ENCODE peak calls at places on chromosomes 5 and 9, in ten cellular contexts. L is neural progenitor cell; C is keratinocyte; M is adipocyte; Z is psoas muscle; O is CD8-positive, alpha-beta memory T cell; H is Peyer's patch; N is transverse colon; K is spleen; V is cardiac muscle cell. J is an unnamed sample. For H3K27me3, the result is how much of the 10 kb centered on the place peaks cover.

GRCh38 chr5:32225445-32225844 is 51.3 kb upstream of the GOLPH3 start:
- DNase-seq in Z (no peak), N (no peak), H (no peak), V (no peak), C (no peak), K (no peak), M (peak), O (no peak), L (no peak), J (peak)

GRCh38 chr5:172509405-172509781 is 55.1 kb upstream of the SH3PXD2B start:
- DNase-seq in K (peak), M (no peak), L (peak), O (no peak), C (no peak), N (peak), H (peak), V (no peak), Z (no peak), J (no peak)

GRCh38 chr5:1772634-1773033 is 27.0 kb downstream of the MRPL36 start:
- DNase-seq in L (no peak), H (no peak), N (no peak), O (no peak), K (no peak), Z (no peak), V (peak), M (peak), C (no peak), J (no peak)

GRCh38 chr9:123493627-123494026 is 137.6 kb downstream of the CRB2 start:
- DNase-seq in V (no peak), M (no peak), C (no peak), Z (no peak), O (no peak), K (no peak), H (no peak), N (no peak), L (no peak), J (no peak)

GRCh38 chr9:79583957-79584654 is 12.3 kb downstream of the TLE4 start:
- DNase-seq in N (peak), C (no peak), M (no peak), V (peak), Z (peak), K (peak), L (peak), H (peak), O (no peak), J (no peak)

GRCh38 chr9:5425006-5425628 is 12.6 kb downstream of the PLGRKT start:
- DNase-seq in N (no peak), K (no peak), Z (no peak), H (no peak), L (peak), M (peak), V (no peak), O (no peak), C (no peak), J (no peak)

GRCh38 chr5:8844847-8845246 is 701.0 kb downstream of the SEMA5A start:
- DNase-seq in O (no peak), V (no peak), Z (no peak), N (no peak), K (no peak), L (no peak), C (no peak), M (no peak), H (no peak), J (no peak)

GRCh38 chr5:133531178-133531577 is 81.2 kb downstream of the FSTL4 start:
- DNase-seq in M (no peak), H (no peak), V (no peak), O (no peak), L (no peak), Z (no peak), K (no peak), N (no peak), C (no peak), J (no peak)

GRCh38 chr5:43191740-43192557 is at the start of gene NIM1K:
- DNase-seq in V (peak), H (peak), O (peak), K (peak), C (no peak), L (peak), Z (peak), M (peak), N (peak), J (no peak)

GRCh38 chr9:131203438-131204219 is 72.7 kb downstream of the FAM78A start:
- DNase-seq in Z (no peak), H (no peak), N (no peak), O (no peak), M (no peak), V (no peak), C (no peak), K (no peak), L (peak), J (no peak)

GRCh38 chr5:76384189-76384588 is 18.9 kb upstream of the IQGAP2 start:
- DNase-seq in C (no peak), L (no peak), K (no peak), H (no peak), M (no peak), V (peak), Z (no peak), N (no peak), O (no peak), J (no peak)

GRCh38 chr9:93299418-93300174 is 115.7 kb downstream of the WNK2 start:
- DNase-seq in H (peak), Z (peak), O (no peak), C (no peak), L (no peak), V (no peak), K (peak), M (no peak), N (no peak), J (no peak)

GRCh38 chr9:134189167-134189474 is 24.8 kb upstream of the RNU6ATAC start:
- DNase-seq in Z (peak), M (peak), N (no peak), H (no peak), O (no peak), K (peak), V (no peak), L (no peak), C (no peak), J (no peak)

GRCh38 chr9:132647355-132647754 is 22.4 kb downstream of the DDX31 start:
- DNase-seq in V (no peak), M (peak), O (no peak), Z (no peak), N (no peak), L (no peak), C (peak), K (no peak), H (no peak), J (peak)

GRCh38 chr5:138724470-138725146 is 28.6 kb upstream of the CTNNA1 start:
- DNase-seq in Z (peak), C (no peak), V (no peak), N (no peak), L (no peak), O (no peak), K (no peak), H (no peak), M (peak), J (no peak)

GRCh38 chr5:6728011-6728794 is 15.0 kb downstream of the TENT4A start:
- DNase-seq in N (no peak), M (no peak), L (peak), O (no peak), K (no peak), Z (no peak), C (no peak), V (no peak), H (peak), J (no peak)

GRCh38 chr5:118007262-118007661 is 981.1 kb downstream of the DTWD2 start:
- DNase-seq in L (no peak), H (no peak), M (no peak), K (no peak), Z (no peak), V (no peak), C (no peak), O (no peak), N (no peak), J (no peak)

GRCh38 chr5:52657231-52657645 is 130.5 kb upstream of the ITGA1 start:
- DNase-seq in Z (no peak), M (peak), V (peak), C (no peak), K (no peak), H (no peak), N (no peak), L (peak), O (no peak), J (no peak)

GRCh38 chr5:149754481-149754880 is 24.4 kb downstream of the PPARGC1B start:
- DNase-seq in C (no peak), Z (no peak), K (peak), O (no peak), H (no peak), M (no peak), N (no peak), V (no peak), L (no peak), J (no peak)

GRCh38 chr5:102528600-102528999 is 29.8 kb upstream of the SLCO6A1 start:
- DNase-seq in C (no peak), O (no peak), H (no peak), V (no peak), N (no peak), Z (no peak), K (no peak), L (peak), M (peak), J (no peak)

GRCh38 chr9:133120343-133121199 is 469 bp downstream of the RALGDS start:
- DNase-seq in Z (no peak), C (no peak), H (no peak), L (no peak), N (no peak), K (peak), M (no peak), O (no peak), V (no peak), J (no peak)

GRCh38 chr9:135423725-135424124 is 55.9 kb upstream of the PPP1R26 start:
- DNase-seq in H (no peak), O (no peak), V (no peak), L (no peak), C (no peak), K (no peak), M (no peak), Z (no peak), N (no peak), J (no peak)

GRCh38 chr5:138241688-138242547 is 28.8 kb upstream of the CDC23 start:
- DNase-seq in V (peak), N (no peak), Z (peak), K (peak), M (peak), H (no peak), O (no peak), L (peak), C (no peak), J (no peak)

GRCh38 chr5:73230264-73231244 is 57.6 kb downstream of the TMEM174 start:
- DNase-seq in K (no peak), O (no peak), H (no peak), Z (no peak), L (peak), M (no peak), N (no peak), V (peak), C (no peak), J (no peak)
- H3K27me3 ChIP-seq in K (half or more), O (half or more), H (under half), Z (under half), L (half or more), M (under half), N (half or more), V (half or more), C (under half), J (under half)

DNA sequence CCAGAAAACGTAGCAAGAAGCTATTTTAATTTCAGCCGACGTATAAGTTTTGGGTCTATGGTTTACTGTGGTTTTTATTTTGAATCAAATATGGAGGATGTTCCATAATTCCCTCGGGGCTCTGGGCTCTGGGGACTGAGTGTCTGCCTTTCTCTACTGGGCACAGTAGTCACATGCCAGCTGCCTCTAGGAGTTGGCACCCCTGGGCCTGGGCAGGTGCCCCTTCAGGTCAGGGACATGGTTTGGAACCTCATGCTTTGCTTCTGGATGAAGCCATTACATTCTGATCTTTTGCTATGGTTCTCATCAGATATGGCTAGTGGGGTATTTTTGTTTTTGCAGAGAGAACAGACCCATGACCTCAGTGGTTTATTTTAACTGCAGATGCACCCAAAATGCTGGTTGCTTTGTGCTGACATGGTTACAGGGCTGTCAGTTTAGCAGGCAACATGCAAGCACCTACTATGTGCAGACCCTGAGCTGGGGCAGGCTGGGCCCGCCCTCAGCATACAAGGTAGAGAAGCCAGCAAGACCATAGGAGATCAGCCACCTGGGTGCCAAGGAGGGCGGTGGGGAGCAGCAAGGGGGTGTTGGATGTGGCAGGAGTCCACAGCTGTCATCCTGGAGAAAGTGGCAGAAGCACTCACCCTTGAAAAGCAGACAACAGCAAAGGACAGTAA is 54.5 kb upstream of the PSD2 start:
- DNase-seq in V (no peak), N (no peak), L (no peak), H (no peak), O (no peak), K (no peak), C (no peak), Z (no peak), M (no peak), J (no peak)
- H3K4me3 ChIP-seq in V (no peak), N (no peak), L (no peak), H (no peak), O (no peak), K (no peak), C (no peak), Z (no peak), M (no peak), J (no peak)

DNA sequence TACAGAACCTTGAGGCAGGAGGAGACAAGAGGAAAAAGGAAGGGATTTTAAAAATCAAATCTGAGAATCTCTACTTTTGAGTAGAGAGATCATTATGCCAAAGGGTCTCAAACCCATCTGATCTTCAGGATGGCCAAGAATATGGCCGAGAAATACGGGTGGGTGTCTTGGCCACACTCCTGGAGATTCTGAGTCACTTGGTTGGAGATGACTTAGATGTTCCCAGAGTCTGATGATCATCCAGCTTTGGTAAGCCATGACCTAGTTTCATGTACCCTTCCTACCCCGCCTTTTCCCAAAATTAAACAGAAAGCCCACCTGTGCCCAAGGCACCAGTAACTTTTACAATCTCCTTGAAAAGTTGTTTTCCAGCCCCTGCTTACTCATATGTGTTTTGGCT is 166.9 kb upstream of the GPR151 start:
- DNase-seq in L (no peak), H (no peak), Z (no peak), M (no peak), C (no peak), V (no peak), N (no peak), K (no peak), O (no peak), J (no peak)
- H3K27me3 ChIP-seq in L (under half), H (under half), Z (under half), M (under half), C (under half), V (under half), N (under half), K (under half), O (under half), J (under half)

DNA sequence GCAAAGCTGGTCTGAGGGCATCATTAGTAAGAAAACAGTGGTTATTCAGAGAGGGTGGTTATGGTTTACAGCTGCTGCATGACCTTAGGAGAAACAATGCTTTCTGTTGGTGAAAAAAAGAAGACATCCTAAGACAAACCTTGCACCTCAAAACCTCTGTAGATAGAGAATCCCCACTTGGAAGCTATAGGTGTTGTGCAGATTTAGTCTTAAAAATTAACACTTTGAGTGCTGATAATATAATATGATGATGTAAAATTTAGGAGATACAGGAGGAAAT is 1.4 kb upstream of the PTTG1 start:
- DNase-seq in K (no peak), C (no peak), N (no peak), V (no peak), Z (no peak), L (no peak), H (no peak), M (no peak), O (no peak), J (no peak)
- H3K4me3 ChIP-seq in K (no peak), C (no peak), N (no peak), V (no peak), Z (no peak), L (no peak), H (no peak), M (no peak), O (no peak), J (no peak)

GRCh38 chr5:174576042-174576441 is 148.3 kb upstream of the MSX2 start:
- DNase-seq in H (no peak), M (no peak), O (no peak), N (no peak), V (no peak), C (no peak), L (no peak), K (no peak), Z (no peak), J (no peak)
- H3K27me3 ChIP-seq in H (under half), M (under half), O (under half), N (under half), V (under half), C (under half), L (under half), K (under half), Z (under half), J (under half)

DNA sequence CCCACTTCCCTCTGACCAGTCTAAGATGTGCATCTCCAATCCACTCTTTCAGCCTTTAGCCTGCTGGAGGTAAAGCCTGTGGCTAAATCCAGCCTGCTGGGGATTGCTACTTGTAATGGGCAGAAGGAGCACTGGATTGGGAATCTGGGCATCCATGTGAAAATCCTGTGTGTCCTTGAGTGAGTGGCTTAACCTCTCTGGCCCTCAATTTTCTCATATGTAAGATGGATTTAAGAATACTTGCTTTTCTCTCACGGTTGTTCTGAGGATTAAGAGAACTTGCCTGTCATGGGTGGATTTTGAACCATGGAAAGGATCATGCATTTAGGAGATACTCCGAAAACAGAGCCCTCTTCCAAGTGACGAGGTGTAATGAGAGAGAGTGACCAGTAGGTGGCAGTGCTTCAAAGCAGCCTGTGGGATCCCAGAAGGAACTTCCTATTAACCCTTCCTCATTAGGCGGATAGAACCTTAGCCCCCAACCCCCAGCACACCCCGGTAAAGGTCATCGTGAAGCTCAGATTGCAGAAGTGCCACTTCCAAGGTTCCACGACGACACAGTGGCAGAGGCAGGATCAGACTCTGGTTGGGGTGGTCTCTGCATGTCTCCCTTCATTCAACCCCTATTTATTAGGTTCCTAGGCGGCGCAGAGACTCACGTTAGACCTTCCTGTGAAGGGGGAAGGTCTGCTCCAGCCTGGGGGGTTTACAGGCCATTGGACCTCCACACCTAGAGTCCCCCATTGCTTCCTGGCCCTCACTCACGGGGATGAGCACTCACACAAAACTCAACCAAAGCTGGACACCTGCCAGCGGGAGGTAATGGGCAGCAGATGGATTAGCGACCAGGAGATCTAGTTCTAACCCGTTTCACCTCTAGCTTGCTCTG is 68.7 kb upstream of the ZNF618 start:
- DNase-seq in H (peak), N (peak), V (peak), Z (peak), M (peak), C (no peak), O (no peak), K (no peak), L (peak), J (no peak)
- H3K4me3 ChIP-seq in H (no peak), N (no peak), V (no peak), Z (peak), M (peak), C (no peak), O (no peak), K (no peak), L (no peak), J (no peak)

GRCh38 chr5:88672644-88673493 is 210.1 kb downstream of the MEF2C start:
- DNase-seq in K (no peak), M (no peak), V (no peak), H (no peak), O (no peak), C (no peak), N (no peak), Z (no peak), L (peak), J (no peak)

GRCh38 chr5:88669314-88669713 is 213.7 kb downstream of the MEF2C start:
- DNase-seq in O (no peak), H (no peak), C (no peak), V (no peak), K (no peak), M (no peak), L (no peak), N (no peak), Z (no peak), J (no peak)

GRCh38 chr5:88671408-88671807 is 211.6 kb downstream of the MEF2C start:
- DNase-seq in O (no peak), K (no peak), V (no peak), C (no peak), M (no peak), H (no peak), Z (no peak), L (no peak), N (no peak), J (no peak)

GRCh38 chr5:88674262-88675158 is 208.5 kb downstream of the MEF2C start:
- DNase-seq in V (peak), L (peak), Z (no peak), M (no peak), H (no peak), C (no peak), O (no peak), N (no peak), K (peak), J (no peak)

DNA sequence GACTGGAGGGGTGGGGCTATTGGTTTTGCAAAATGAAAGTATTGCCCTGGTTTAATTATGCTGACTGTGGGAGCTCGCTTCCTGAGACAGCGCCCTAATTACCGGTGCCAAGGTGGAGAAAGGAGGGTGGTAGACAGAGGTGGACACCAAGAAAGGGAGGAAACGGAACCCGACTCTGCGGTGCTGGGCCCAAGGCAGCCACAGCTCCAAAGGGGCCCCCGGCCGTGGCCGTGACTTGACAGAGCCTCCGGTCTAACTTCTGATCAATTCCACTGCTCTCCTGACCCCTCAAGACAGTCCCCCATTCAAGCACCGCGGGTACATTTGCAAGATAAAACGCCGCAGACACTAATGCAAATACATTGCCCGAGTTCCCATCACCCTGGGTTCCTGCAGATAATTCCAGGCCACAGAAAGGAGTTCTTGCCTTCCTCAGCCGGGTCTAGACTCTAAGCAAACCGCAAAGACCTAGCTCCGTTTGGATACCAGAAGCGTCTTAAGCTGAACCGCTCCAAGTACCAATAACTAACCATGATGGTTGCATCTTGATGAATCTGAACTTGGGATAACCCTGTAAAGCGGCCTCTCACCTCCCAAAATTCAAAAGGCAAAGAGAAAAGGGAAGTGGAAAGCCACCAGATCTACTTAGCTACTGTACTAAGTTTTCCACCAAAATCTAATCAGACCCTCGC is 211.0 kb downstream of the MEF2C start:
- DNase-seq in M (no peak), O (no peak), N (no peak), L (peak), H (no peak), C (no peak), V (no peak), K (no peak), Z (no peak), J (no peak)
- H3K27me3 ChIP-seq in M (half or more), O (half or more), N (half or more), L (half or more), H (under half), C (half or more), V (half or more), K (half or more), Z (under half), J (half or more)

J was measured in kidney epithelial cell.